ENCODE peak calls at places on chromosomes 3 and 15, in seven cellular contexts. E, Q, J, B, X, K and H are unnamed samples.

GRCh38 chr15:32838820-32839219 is 121.0 kb downstream of the GREM1 start:
- DNase-seq in E (no peak), Q (no peak), J (peak), B (no peak), X (no peak), K (peak), H (peak)

GRCh38 chr15:69523010-69524001 is 70.7 kb downstream of the RPLP1 start:
- DNase-seq in E (peak), Q (peak), J (peak), B (peak), X (peak), K (peak), H (no peak)

GRCh38 chr3:61589856-61590255 is 28.5 kb downstream of the PTPRG start:
- DNase-seq in E (no peak), Q (no peak), J (no peak), B (no peak), X (no peak), K (no peak), H (no peak)

GRCh38 chr3:194512895-194513601 is 26.2 kb upstream of the ATP13A3 start:
- DNase-seq in E (no peak), Q (no peak), J (no peak), B (no peak), X (no peak), K (no peak), H (no peak)

GRCh38 chr3:26825454-26825853 is 202.9 kb downstream of the LRRC3B start:
- DNase-seq in E (no peak), Q (no peak), J (no peak), B (no peak), X (no peak), K (no peak), H (no peak)

GRCh38 chr15:93917181-93917580 is 314.2 kb upstream of the MCTP2 start:
- DNase-seq in E (no peak), Q (no peak), J (no peak), B (no peak), X (no peak), K (no peak), H (no peak)

GRCh38 chr3:193680220-193680619 is 87.2 kb downstream of the OPA1 start:
- DNase-seq in E (no peak), Q (no peak), J (no peak), B (no peak), X (no peak), K (no peak), H (no peak)

GRCh38 chr15:67415186-67415585 is 105.7 kb upstream of the C15orf61 start:
- DNase-seq in E (no peak), Q (no peak), J (no peak), B (no peak), X (no peak), K (no peak), H (no peak)

GRCh38 chr3:4474683-4475490 is 7.8 kb upstream of the SUMF1 start:
- DNase-seq in E (no peak), Q (peak), J (peak), B (no peak), X (no peak), K (no peak), H (no peak)

GRCh38 chr3:81173514-81173913 is 587.9 kb downstream of the GBE1 start:
- DNase-seq in E (no peak), Q (no peak), J (peak), B (no peak), X (no peak), K (no peak), H (no peak)

DNA sequence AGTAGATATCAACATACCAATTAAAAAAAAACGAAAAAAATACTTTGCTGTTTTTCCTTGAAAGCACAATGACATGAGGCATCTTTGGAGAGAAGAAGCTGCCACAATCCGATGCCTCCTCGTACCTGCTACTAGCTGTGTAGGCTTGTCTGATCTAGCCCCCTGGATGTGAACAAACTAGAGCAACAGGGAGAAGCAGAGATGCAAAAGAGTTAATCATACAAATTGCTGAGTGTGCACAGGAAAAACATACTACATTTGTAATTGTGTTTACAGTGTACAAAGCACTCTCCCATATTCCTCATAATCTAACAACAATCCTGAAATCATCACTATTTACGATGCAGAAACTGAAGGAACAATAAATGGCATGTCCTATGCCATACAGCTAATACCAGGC is 227.0 kb upstream of the CTNNB1 start:
- DNase-seq in E (no peak), Q (no peak), J (no peak), B (no peak), X (no peak), K (no peak), H (no peak)
- H3K27ac ChIP-seq in E (no peak), Q (no peak), J (peak), B (no peak), X (peak), K (no peak), H (no peak)

GRCh38 chr3:154776549-154777230 is 303.4 kb upstream of the MME start:
- DNase-seq in E (no peak), Q (no peak), J (no peak), B (no peak), X (no peak), K (no peak), H (no peak)
- H3K27ac ChIP-seq in E (no peak), Q (no peak), J (no peak), B (no peak), X (no peak), K (no peak), H (no peak)

GRCh38 chr3:32817561-32818430 is at the start of gene TRIM71:
- DNase-seq in E (no peak), Q (no peak), J (no peak), B (no peak), X (no peak), K (no peak), H (no peak)

GRCh38 chr3:32817195-32817560 is 619 bp upstream of the TRIM71 start:
- DNase-seq in E (no peak), Q (no peak), J (no peak), B (no peak), X (no peak), K (no peak), H (no peak)

GRCh38 chr3:32819086-32819450 is 1.3 kb downstream of the TRIM71 start:
- DNase-seq in E (no peak), Q (no peak), J (no peak), B (no peak), X (no peak), K (no peak), H (no peak)

GRCh38 chr3:32819581-32820348 is 2.0 kb downstream of the TRIM71 start:
- DNase-seq in E (no peak), Q (no peak), J (no peak), B (no peak), X (no peak), K (no peak), H (no peak)

GRCh38 chr3:32818431-32819085 is 761 bp downstream of the TRIM71 start:
- DNase-seq in E (no peak), Q (no peak), J (no peak), B (no peak), X (no peak), K (no peak), H (no peak)
- H3K27ac ChIP-seq in E (no peak), Q (peak), J (no peak), B (no peak), X (no peak), K (no peak), H (no peak)

GRCh38 chr15:45268135-45268534 is 16.1 kb downstream of the SLC28A2 start:
- DNase-seq in E (no peak), Q (no peak), J (no peak), B (no peak), X (no peak), K (no peak), H (no peak)

GRCh38 chr15:45263854-45264253 is 11.8 kb downstream of the SLC28A2 start:
- DNase-seq in E (no peak), Q (no peak), J (no peak), B (no peak), X (no peak), K (no peak), H (no peak)

GRCh38 chr15:45265506-45265905 is 13.5 kb downstream of the SLC28A2 start:
- DNase-seq in E (no peak), Q (no peak), J (no peak), B (no peak), X (no peak), K (no peak), H (no peak)

GRCh38 chr15:45262906-45263456 is 10.9 kb downstream of the SLC28A2 start:
- DNase-seq in E (no peak), Q (no peak), J (no peak), B (no peak), X (no peak), K (no peak), H (no peak)
- H3K27ac ChIP-seq in E (no peak), Q (no peak), J (no peak), B (no peak), X (no peak), K (no peak), H (no peak)

GRCh38 chr3:88188436-88188835 is 38.7 kb downstream of the C3orf38 start:
- DNase-seq in E (no peak), Q (no peak), J (no peak), B (no peak), X (no peak), K (no peak), H (peak)
- H3K27ac ChIP-seq in E (no peak), Q (no peak), J (no peak), B (no peak), X (no peak), K (no peak), H (no peak)

GRCh38 chr3:112334709-112335108 is 1.8 kb downstream of the CD200 start:
- DNase-seq in E (no peak), Q (no peak), J (no peak), B (no peak), X (no peak), K (no peak), H (no peak)

GRCh38 chr3:112333002-112333385 is at the start of gene CD200:
- DNase-seq in E (peak), Q (peak), J (peak), B (peak), X (peak), K (no peak), H (peak)

GRCh38 chr3:112338727-112339056 is 5.7 kb downstream of the CD200 start:
- DNase-seq in E (no peak), Q (no peak), J (no peak), B (no peak), X (no peak), K (no peak), H (no peak)

GRCh38 chr3:112338021-112338726 is 5.2 kb downstream of the CD200 start:
- DNase-seq in E (no peak), Q (no peak), J (no peak), B (no peak), X (no peak), K (no peak), H (no peak)

DNA sequence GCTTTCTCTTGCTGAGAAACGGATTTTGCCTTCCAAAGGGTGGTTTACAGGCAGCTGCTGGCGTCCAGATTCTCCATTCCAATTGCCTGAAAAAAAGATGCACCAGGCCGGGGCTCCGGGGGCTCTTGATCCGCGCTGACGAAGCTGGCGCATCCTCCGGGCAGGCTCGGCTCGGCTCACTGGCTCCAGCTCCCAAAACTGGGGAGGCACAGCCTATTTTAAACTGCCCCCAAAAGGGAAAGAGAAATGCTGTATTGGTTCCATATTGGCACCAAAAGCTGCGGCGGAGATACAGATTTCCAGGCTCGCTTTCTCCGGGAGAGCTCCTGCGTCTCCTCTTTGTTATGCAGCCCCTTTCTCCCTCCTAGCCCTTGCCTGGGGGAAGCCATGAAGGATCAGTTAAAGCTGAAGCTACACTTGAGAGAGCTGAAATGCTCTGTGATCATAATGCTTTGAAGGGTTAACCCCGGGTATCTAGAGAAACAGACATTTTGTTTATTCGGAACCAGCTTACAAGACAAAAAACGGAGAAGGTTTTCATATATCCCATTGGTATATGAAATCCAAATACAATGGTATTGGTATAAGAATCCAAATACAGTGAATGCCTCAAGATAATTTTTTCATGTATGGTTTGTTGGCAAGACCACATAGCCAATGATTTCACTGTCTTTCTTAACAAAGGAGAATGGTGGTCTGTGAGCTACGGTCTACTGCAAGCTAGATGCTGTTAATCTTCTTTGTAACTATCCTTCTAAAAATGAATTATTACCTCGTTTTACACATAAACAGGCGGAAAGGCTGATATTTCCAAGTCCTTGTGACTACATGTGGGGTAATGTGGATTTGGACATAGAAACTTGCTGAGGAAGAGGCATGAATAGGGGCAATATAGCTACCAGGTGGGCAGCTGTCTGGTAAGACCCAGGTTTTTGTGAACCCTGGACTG is 704 bp downstream of the CD200 start:
- DNase-seq in E (peak), Q (no peak), J (peak), B (no peak), X (no peak), K (no peak), H (no peak)
- H3K27ac ChIP-seq in E (peak), Q (peak), J (no peak), B (peak), X (peak), K (no peak), H (peak)

GRCh38 chr3:122942937-122943827 is 84.4 kb downstream of the SEMA5B start:
- DNase-seq in E (no peak), Q (peak), J (peak), B (no peak), X (peak), K (peak), H (peak)

GRCh38 chr3:122942241-122942640 is 85.3 kb downstream of the SEMA5B start:
- DNase-seq in E (no peak), Q (no peak), J (no peak), B (no peak), X (no peak), K (no peak), H (no peak)

GRCh38 chr3:122945230-122945629 is 82.3 kb downstream of the SEMA5B start:
- DNase-seq in E (no peak), Q (no peak), J (no peak), B (no peak), X (no peak), K (no peak), H (no peak)

GRCh38 chr3:122944671-122945151 is 82.9 kb downstream of the SEMA5B start:
- DNase-seq in E (no peak), Q (no peak), J (no peak), B (no peak), X (no peak), K (no peak), H (no peak)

GRCh38 chr3:122943828-122944190 is 83.8 kb downstream of the SEMA5B start:
- DNase-seq in E (no peak), Q (no peak), J (no peak), B (no peak), X (no peak), K (no peak), H (no peak)
- H3K27ac ChIP-seq in E (no peak), Q (no peak), J (no peak), B (no peak), X (no peak), K (no peak), H (no peak)

GRCh38 chr3:171954644-171955365 is 84.6 kb upstream of the FNDC3B start:
- DNase-seq in E (no peak), Q (no peak), J (peak), B (no peak), X (no peak), K (no peak), H (no peak)
- H3K27ac ChIP-seq in E (no peak), Q (no peak), J (peak), B (no peak), X (no peak), K (no peak), H (no peak)

GRCh38 chr3:69353088-69353478 is 32.8 kb downstream of the FRMD4B start:
- DNase-seq in E (no peak), Q (no peak), J (no peak), B (no peak), X (no peak), K (no peak), H (no peak)
- H3K27ac ChIP-seq in E (no peak), Q (no peak), J (peak), B (no peak), X (no peak), K (no peak), H (peak)